ENCODE peak calls at places on chromosomes 16 and 17, in eight cellular contexts. One of them, this sample, is unnamed.
A peak's percentile ranks its signal among the peaks of the same experiment; 100 is the strongest.

GRCh38 chr16:24568392-24568791 is 29.0 kb downstream of the RBBP6 start:
- DNase-seq in heart right ventricle: no peak
- DNase-seq in dorsolateral prefrontal cortex: no peak
- DNase-seq in brain microvascular endothelial cell: no peak
- DNase-seq in GM23248: peak; percentile 52
- DNase-seq in OCI-LY7: no peak
- DNase-seq in aorta: no peak
- DNase-seq in psoas muscle: no peak
- DNase-seq in this sample: no peak

GRCh38 chr16:70653406-70653805 is 7.0 kb downstream of the IL34 start:
- DNase-seq in OCI-LY7: no peak
- DNase-seq in aorta: no peak
- DNase-seq in heart right ventricle: no peak
- DNase-seq in GM23248: no peak
- DNase-seq in brain microvascular endothelial cell: no peak
- DNase-seq in psoas muscle: no peak
- DNase-seq in dorsolateral prefrontal cortex: no peak
- DNase-seq in this sample: no peak

GRCh38 chr16:56289862-56290261 is 98.6 kb downstream of the GNAO1 start:
- DNase-seq in GM23248: no peak
- DNase-seq in aorta: no peak
- DNase-seq in OCI-LY7: no peak
- DNase-seq in psoas muscle: no peak
- DNase-seq in brain microvascular endothelial cell: no peak
- DNase-seq in dorsolateral prefrontal cortex: peak; percentile 39
- DNase-seq in heart right ventricle: no peak
- DNase-seq in this sample: no peak

GRCh38 chr16:22302776-22303363 is 5.7 kb downstream of the POLR3E start:
- DNase-seq in brain microvascular endothelial cell: no peak
- DNase-seq in OCI-LY7: no peak
- DNase-seq in dorsolateral prefrontal cortex: no peak
- DNase-seq in GM23248: no peak
- DNase-seq in heart right ventricle: no peak
- DNase-seq in psoas muscle: no peak
- DNase-seq in aorta: no peak
- DNase-seq in this sample: no peak

GRCh38 chr17:51354908-51355307 is 94.6 kb downstream of the UTP18 start:
- DNase-seq in GM23248: no peak
- DNase-seq in heart right ventricle: no peak
- DNase-seq in OCI-LY7: no peak
- DNase-seq in brain microvascular endothelial cell: no peak
- DNase-seq in psoas muscle: no peak
- DNase-seq in aorta: no peak
- DNase-seq in dorsolateral prefrontal cortex: no peak
- DNase-seq in this sample: no peak

GRCh38 chr16:5381481-5381880 is 283.9 kb upstream of the EEF2KMT start:
- DNase-seq in brain microvascular endothelial cell: no peak
- DNase-seq in GM23248: no peak
- DNase-seq in psoas muscle: no peak
- DNase-seq in aorta: no peak
- DNase-seq in heart right ventricle: no peak
- DNase-seq in dorsolateral prefrontal cortex: no peak
- DNase-seq in OCI-LY7: no peak
- DNase-seq in this sample: no peak

GRCh38 chr16:78147846-78148535 is 48.5 kb downstream of the WWOX start:
- DNase-seq in dorsolateral prefrontal cortex: no peak
- DNase-seq in heart right ventricle: no peak
- DNase-seq in psoas muscle: no peak
- DNase-seq in GM23248: no peak
- DNase-seq in OCI-LY7: no peak
- DNase-seq in brain microvascular endothelial cell: no peak
- DNase-seq in aorta: no peak
- DNase-seq in this sample: no peak

GRCh38 chr16:78844682-78845081 is 745.2 kb downstream of the WWOX start:
- DNase-seq in brain microvascular endothelial cell: no peak
- DNase-seq in OCI-LY7: no peak
- DNase-seq in GM23248: no peak
- DNase-seq in dorsolateral prefrontal cortex: no peak
- DNase-seq in heart right ventricle: peak; percentile 14
- DNase-seq in aorta: no peak
- DNase-seq in psoas muscle: no peak
- DNase-seq in this sample: no peak

GRCh38 chr16:85448557-85449194 is 164.4 kb upstream of the GSE1 start:
- DNase-seq in heart right ventricle: no peak
- DNase-seq in psoas muscle: no peak
- DNase-seq in brain microvascular endothelial cell: no peak
- DNase-seq in OCI-LY7: peak; percentile 87
- DNase-seq in dorsolateral prefrontal cortex: no peak
- DNase-seq in aorta: no peak
- DNase-seq in GM23248: no peak
- DNase-seq in this sample: peak; percentile 82

GRCh38 chr17:63476857-63477470 is at the start of gene ACE:
- DNase-seq in GM23248: peak; percentile 65
- DNase-seq in heart right ventricle: peak; percentile 45
- DNase-seq in psoas muscle: peak; percentile 40
- DNase-seq in OCI-LY7: peak; percentile 82
- DNase-seq in aorta: no peak
- DNase-seq in brain microvascular endothelial cell: no peak
- DNase-seq in dorsolateral prefrontal cortex: no peak
- DNase-seq in this sample: peak; percentile 80

GRCh38 chr16:72455743-72456659 is 284.0 kb upstream of the PMFBP1 start:
- DNase-seq in brain microvascular endothelial cell: no peak
- DNase-seq in aorta: no peak
- DNase-seq in GM23248: no peak
- DNase-seq in dorsolateral prefrontal cortex: no peak
- DNase-seq in OCI-LY7: peak; percentile 14
- DNase-seq in psoas muscle: no peak
- DNase-seq in heart right ventricle: no peak
- DNase-seq in this sample: no peak

GRCh38 chr17:41520821-41521521 is 2.3 kb upstream of the KRT15 start:
- DNase-seq in OCI-LY7: no peak
- DNase-seq in dorsolateral prefrontal cortex: no peak
- DNase-seq in aorta: no peak
- DNase-seq in psoas muscle: no peak
- DNase-seq in brain microvascular endothelial cell: no peak
- DNase-seq in heart right ventricle: no peak
- DNase-seq in GM23248: no peak
- DNase-seq in this sample: no peak

GRCh38 chr17:75334723-75335122 is 45.5 kb upstream of the SLC25A19 start:
- DNase-seq in brain microvascular endothelial cell: no peak
- DNase-seq in OCI-LY7: no peak
- DNase-seq in psoas muscle: no peak
- DNase-seq in heart right ventricle: no peak
- DNase-seq in dorsolateral prefrontal cortex: no peak
- DNase-seq in aorta: no peak
- DNase-seq in GM23248: no peak
- DNase-seq in this sample: no peak

GRCh38 chr17:38404174-38404943 is 23.9 kb upstream of the ARHGAP23 start:
- DNase-seq in heart right ventricle: no peak
- DNase-seq in aorta: peak; percentile 66
- DNase-seq in OCI-LY7: no peak
- DNase-seq in GM23248: no peak
- DNase-seq in dorsolateral prefrontal cortex: no peak
- DNase-seq in psoas muscle: no peak
- DNase-seq in brain microvascular endothelial cell: no peak
- DNase-seq in this sample: no peak

GRCh38 chr17:1107083-1107776 is 72.6 kb downstream of the ABR start:
- DNase-seq in dorsolateral prefrontal cortex: no peak
- DNase-seq in heart right ventricle: no peak
- DNase-seq in GM23248: no peak
- DNase-seq in OCI-LY7: no peak
- DNase-seq in aorta: no peak
- DNase-seq in brain microvascular endothelial cell: no peak
- DNase-seq in psoas muscle: no peak
- DNase-seq in this sample: no peak

GRCh38 chr17:47955497-47956461 is 1.9 kb downstream of the PRR15L start:
- DNase-seq in psoas muscle: no peak
- DNase-seq in heart right ventricle: no peak
- DNase-seq in OCI-LY7: no peak
- DNase-seq in dorsolateral prefrontal cortex: no peak
- DNase-seq in aorta: no peak
- DNase-seq in brain microvascular endothelial cell: no peak
- DNase-seq in GM23248: no peak
- DNase-seq in this sample: peak; percentile 93

GRCh38 chr17:61657338-61657737 is 66.3 kb upstream of the NACA2 start:
- DNase-seq in dorsolateral prefrontal cortex: no peak
- DNase-seq in GM23248: no peak
- DNase-seq in aorta: no peak
- DNase-seq in OCI-LY7: no peak
- DNase-seq in psoas muscle: no peak
- DNase-seq in heart right ventricle: no peak
- DNase-seq in brain microvascular endothelial cell: no peak
- DNase-seq in this sample: no peak

GRCh38 chr16:76081936-76082335 is 195.3 kb upstream of the CNTNAP4 start:
- DNase-seq in dorsolateral prefrontal cortex: no peak
- DNase-seq in GM23248: no peak
- DNase-seq in OCI-LY7: no peak
- DNase-seq in brain microvascular endothelial cell: no peak
- DNase-seq in psoas muscle: no peak
- DNase-seq in heart right ventricle: no peak
- DNase-seq in aorta: no peak
- DNase-seq in this sample: no peak

GRCh38 chr16:14416184-14416583 is 213.9 kb downstream of the PARN start:
- DNase-seq in GM23248: no peak
- DNase-seq in OCI-LY7: no peak
- DNase-seq in psoas muscle: no peak
- DNase-seq in heart right ventricle: no peak
- DNase-seq in brain microvascular endothelial cell: no peak
- DNase-seq in aorta: no peak
- DNase-seq in dorsolateral prefrontal cortex: no peak
- DNase-seq in this sample: no peak

GRCh38 chr17:21125862-21126261 is 902 bp upstream of the DHRS7B start:
- DNase-seq in heart right ventricle: no peak
- DNase-seq in aorta: no peak
- DNase-seq in brain microvascular endothelial cell: no peak
- DNase-seq in GM23248: no peak
- DNase-seq in psoas muscle: no peak
- DNase-seq in OCI-LY7: peak; percentile 39
- DNase-seq in dorsolateral prefrontal cortex: no peak
- DNase-seq in this sample: no peak

GRCh38 chr17:29623283-29623647 is 553 bp upstream of the CORO6 start:
- DNase-seq in OCI-LY7: no peak
- DNase-seq in aorta: no peak
- DNase-seq in heart right ventricle: no peak
- DNase-seq in dorsolateral prefrontal cortex: no peak
- DNase-seq in brain microvascular endothelial cell: no peak
- DNase-seq in psoas muscle: no peak
- DNase-seq in GM23248: no peak
- DNase-seq in this sample: no peak
- H3K27ac ChIP-seq in OCI-LY7: peak overlapping the region; percentile 25
- H3K27ac ChIP-seq in aorta: no peak overlapping the region
- H3K27ac ChIP-seq in heart right ventricle: peak overlapping the region; percentile 90
- H3K27ac ChIP-seq in dorsolateral prefrontal cortex: peak overlapping the region; percentile 1
- H3K27ac ChIP-seq in brain microvascular endothelial cell: no peak overlapping the region
- H3K27ac ChIP-seq in psoas muscle: peak overlapping the region; percentile 99
- H3K27ac ChIP-seq in GM23248: no peak overlapping the region
- H3K27ac ChIP-seq in this sample: no peak overlapping the region

DNA sequence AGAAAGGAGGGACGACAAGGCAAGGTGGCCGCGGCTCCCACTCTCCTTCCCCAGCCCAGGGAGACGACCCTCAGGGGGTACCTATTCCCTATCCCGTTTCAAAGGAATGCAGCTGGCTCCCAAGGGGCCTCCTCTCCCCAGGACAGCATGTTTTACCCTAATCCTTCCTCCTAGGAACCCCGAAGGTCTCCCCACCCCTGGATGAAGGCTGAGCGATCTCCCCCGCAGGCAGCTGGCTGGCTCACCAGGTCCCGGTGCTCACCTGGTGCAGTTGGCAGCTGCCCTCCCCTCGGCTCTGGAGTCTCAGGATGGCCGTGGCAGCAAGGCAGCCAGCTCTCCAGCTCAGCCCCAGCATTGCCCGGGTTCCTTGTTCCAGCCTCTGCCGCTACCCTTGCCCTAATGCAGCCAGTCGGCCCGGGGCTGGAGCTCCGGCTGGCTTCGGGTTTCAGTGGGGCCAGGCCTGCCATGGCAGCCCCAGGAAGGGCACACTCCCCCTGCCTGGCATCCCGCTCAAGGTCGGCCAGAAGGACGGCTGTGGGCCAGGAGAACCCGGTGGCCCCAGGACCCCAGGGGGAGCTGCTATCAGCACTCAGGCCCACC is 4.6 kb downstream of the CLUH start:
- DNase-seq in OCI-LY7: no peak
- DNase-seq in aorta: peak; percentile 55
- DNase-seq in dorsolateral prefrontal cortex: no peak
- DNase-seq in heart right ventricle: no peak
- DNase-seq in brain microvascular endothelial cell: no peak
- DNase-seq in psoas muscle: peak; percentile 46
- DNase-seq in GM23248: no peak
- DNase-seq in this sample: no peak
- H3K27ac ChIP-seq in OCI-LY7: no peak overlapping the region
- H3K27ac ChIP-seq in aorta: no peak overlapping the region
- H3K27ac ChIP-seq in dorsolateral prefrontal cortex: peak overlapping the region; percentile 74
- H3K27ac ChIP-seq in heart right ventricle: peak overlapping the region; percentile 85
- H3K27ac ChIP-seq in brain microvascular endothelial cell: no peak overlapping the region
- H3K27ac ChIP-seq in psoas muscle: peak overlapping the region; percentile 91
- H3K27ac ChIP-seq in GM23248: no peak overlapping the region
- H3K27ac ChIP-seq in this sample: peak overlapping the region; percentile 74

DNA sequence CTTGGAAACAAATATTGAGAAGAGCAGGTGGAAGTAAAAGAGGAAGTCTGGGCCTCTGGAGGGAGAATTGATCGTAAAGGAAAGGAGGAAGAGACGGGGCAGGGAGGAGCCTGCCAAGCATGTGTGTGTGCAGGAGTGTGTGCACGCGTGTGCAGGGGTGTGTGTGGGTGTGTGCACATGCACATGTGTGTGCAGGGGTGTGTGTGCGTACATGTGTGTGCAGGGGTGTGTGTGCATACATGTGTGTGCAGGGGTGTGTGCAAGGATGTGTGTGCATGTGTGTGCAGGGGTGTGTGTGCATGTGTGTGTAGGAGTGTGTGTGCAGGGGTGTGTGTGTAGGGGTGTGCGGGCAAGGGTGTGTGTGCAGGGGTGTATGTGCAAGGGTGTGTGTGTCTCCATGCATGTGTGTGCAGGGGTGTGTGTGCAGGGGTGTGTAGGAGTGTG is 10.0 kb downstream of the CEP295NL start:
- DNase-seq in psoas muscle: no peak
- DNase-seq in heart right ventricle: no peak
- DNase-seq in aorta: no peak
- DNase-seq in brain microvascular endothelial cell: no peak
- DNase-seq in GM23248: no peak
- DNase-seq in dorsolateral prefrontal cortex: no peak
- DNase-seq in OCI-LY7: no peak
- DNase-seq in this sample: no peak
- H3K27ac ChIP-seq in psoas muscle: no peak overlapping the region
- H3K27ac ChIP-seq in heart right ventricle: peak overlapping the region; percentile 6
- H3K27ac ChIP-seq in aorta: no peak overlapping the region
- H3K27ac ChIP-seq in brain microvascular endothelial cell: no peak overlapping the region
- H3K27ac ChIP-seq in GM23248: no peak overlapping the region
- H3K27ac ChIP-seq in dorsolateral prefrontal cortex: peak overlapping the region; percentile 100
- H3K27ac ChIP-seq in OCI-LY7: no peak overlapping the region
- H3K27ac ChIP-seq in this sample: no peak overlapping the region

DNA sequence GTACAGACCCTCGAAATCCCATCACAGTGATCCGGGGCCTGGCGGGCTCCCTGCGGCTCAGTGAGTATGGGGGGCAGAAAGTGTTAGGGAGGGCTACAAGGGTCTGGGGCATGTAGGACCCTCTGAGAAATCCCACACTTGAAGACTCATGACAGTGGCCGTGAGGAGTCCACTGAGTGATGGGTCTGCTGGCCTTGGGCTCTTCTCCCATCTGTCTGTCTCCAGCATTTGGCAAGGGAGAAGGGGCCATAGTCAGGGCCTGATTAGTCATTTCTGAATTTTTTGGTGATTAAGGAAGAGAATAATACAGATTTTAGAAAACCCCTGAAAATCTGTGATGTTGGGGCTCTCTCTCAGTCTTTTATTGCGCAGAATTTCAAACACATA is 4.8 kb upstream of the TMEM88 start:
- DNase-seq in aorta: no peak
- DNase-seq in OCI-LY7: no peak
- DNase-seq in heart right ventricle: no peak
- DNase-seq in dorsolateral prefrontal cortex: no peak
- DNase-seq in GM23248: no peak
- DNase-seq in psoas muscle: no peak
- DNase-seq in brain microvascular endothelial cell: no peak
- DNase-seq in this sample: no peak
- H3K27ac ChIP-seq in aorta: no peak overlapping the region
- H3K27ac ChIP-seq in OCI-LY7: peak overlapping the region; percentile 42
- H3K27ac ChIP-seq in heart right ventricle: no peak overlapping the region
- H3K27ac ChIP-seq in dorsolateral prefrontal cortex: no peak overlapping the region
- H3K27ac ChIP-seq in GM23248: no peak overlapping the region
- H3K27ac ChIP-seq in psoas muscle: no peak overlapping the region
- H3K27ac ChIP-seq in brain microvascular endothelial cell: no peak overlapping the region
- H3K27ac ChIP-seq in this sample: no peak overlapping the region